ENCODE peak calls at places on chromosomes 16 and 17, in seven cellular contexts. P is HFF-Myc, E is body of pancreas, H is mucosa of gallbladder, O is psoas muscle, Q is KBM-7, Z is GM23248. S is an unnamed sample.

GRCh38 chr16:84467256-84467655 is 37.2 kb downstream of the MEAK7 start:
- DNase-seq in P (no peak), H (no peak), Q (no peak), E (no peak), O (no peak), Z (peak; percentile 32), S (no peak)

GRCh38 chr17:28648698-28649097 is 3.7 kb upstream of the BLTP2 start:
- DNase-seq in H (no peak), Q (no peak), P (no peak), O (no peak), Z (no peak), E (no peak), S (no peak)

GRCh38 chr16:10981697-10982216 is 37.4 kb downstream of the CLEC16A start:
- DNase-seq in Z (peak; percentile 14), O (no peak), Q (peak; percentile 53), P (no peak), E (no peak), H (no peak), S (no peak)

GRCh38 chr16:70627696-70628095 is 18.7 kb upstream of the IL34 start:
- DNase-seq in Z (no peak), P (no peak), E (no peak), H (no peak), Q (no peak), O (no peak), S (no peak)

GRCh38 chr16:67264277-67264676 is 15.1 kb upstream of the PLEKHG4 start:
- DNase-seq in Z (no peak), Q (no peak), P (no peak), H (no peak), O (peak; percentile 30), E (no peak), S (no peak)

GRCh38 chr16:54135361-54136275 is 151.0 kb downstream of the IRX3 start:
- DNase-seq in O (no peak), Z (peak; percentile 85), Q (peak; percentile 34), E (no peak), P (peak; percentile 15), H (no peak), S (no peak)

GRCh38 chr17:47276868-47277267 is 23.2 kb downstream of the ITGB3 start:
- DNase-seq in H (peak; percentile 52), O (peak; percentile 79), E (peak; percentile 72), P (peak; percentile 56), Q (no peak), Z (peak; percentile 92), S (no peak)

GRCh38 chr16:87186440-87186839 is 130.8 kb downstream of the C16orf95 start:
- DNase-seq in Q (no peak), E (no peak), Z (no peak), O (no peak), H (no peak), P (no peak), S (no peak)

GRCh38 chr17:74337834-74338500 is 11.9 kb downstream of the KIF19 start:
- DNase-seq in E (no peak), O (no peak), H (no peak), Z (no peak), Q (no peak), P (no peak), S (no peak)

GRCh38 chr17:82106697-82107305 is 8.8 kb upstream of the FASN start:
- DNase-seq in Z (no peak), E (peak; percentile 42), P (no peak), Q (no peak), H (no peak), O (peak; percentile 82), S (no peak)

GRCh38 chr16:31214705-31215286 is 877 bp downstream of the TRIM72 start:
- DNase-seq in Z (peak; percentile 24), P (no peak), Q (no peak), H (no peak), E (peak; percentile 9), O (peak; percentile 65), S (no peak)

GRCh38 chr16:30649725-30650368 is 913 bp upstream of the PRR14 start:
- DNase-seq in P (no peak), H (no peak), O (no peak), Z (no peak), Q (no peak), E (no peak), S (no peak)

GRCh38 chr16:20675488-20676267 is 21.8 kb downstream of the ACSM1 start:
- DNase-seq in Q (no peak), O (no peak), E (peak; percentile 77), Z (peak; percentile 10), P (no peak), H (peak; percentile 71), S (no peak)

GRCh38 chr16:48054881-48055601 is 100.8 kb downstream of the ABCC12 start:
- DNase-seq in O (peak; percentile 59), E (peak; percentile 56), Z (peak; percentile 81), H (peak; percentile 22), P (peak; percentile 12), Q (peak; percentile 49), S (peak; percentile 35)

GRCh38 chr17:8162997-8163977 is 539 bp upstream of the VAMP2 start:
- DNase-seq in E (peak; percentile 50), Z (no peak), O (peak; percentile 64), H (no peak), P (no peak), Q (no peak), S (peak; percentile 58)

GRCh38 chr16:65769055-65769465 is 597.4 kb upstream of the CDH5 start:
- DNase-seq in P (no peak), O (no peak), E (no peak), Q (peak; percentile 54), Z (no peak), H (no peak), S (no peak)

GRCh38 chr16:4847774-4848587 is 700 bp downstream of the UBN1 start:
- DNase-seq in Q (peak; percentile 47), P (no peak), O (peak; percentile 82), E (peak; percentile 87), H (peak; percentile 51), Z (peak; percentile 80), S (no peak)

GRCh38 chr17:74838275-74838674 is 21.4 kb downstream of the GRIN2C start:
- DNase-seq in P (no peak), O (no peak), Z (no peak), H (no peak), Q (no peak), E (no peak), S (no peak)

GRCh38 chr17:67532326-67532871 is 155.3 kb downstream of the PITPNC1 start:
- DNase-seq in Q (no peak), H (no peak), E (peak; percentile 73), Z (no peak), P (no peak), O (no peak), S (no peak)

GRCh38 chr17:35315283-35315682 is 58.1 kb downstream of the SLFN11 start:
- DNase-seq in Q (no peak), O (peak; percentile 73), Z (peak; percentile 94), H (no peak), P (peak; percentile 72), E (no peak), S (no peak)

S was measured in HuH-7.5.